ENCODE peak calls at places on chromosomes 16 and 17, in ten cellular contexts. R, F, C, B, K, I, Y, Z, O and P are unnamed samples.
A peak's percentile ranks its signal among the peaks of the same experiment; 100 is the strongest.

GRCh38 chr16:28981517-28981916 is 3.3 kb upstream of the LAT start:
- DNase-seq in R (no peak), F (no peak), C (no peak), B (no peak), K (no peak), I (peak; percentile 33), Y (peak; percentile 22), Z (peak; percentile 30), O (no peak), P (no peak)

GRCh38 chr17:850086-850827 is 68.1 kb downstream of the MRM3 start:
- DNase-seq in R (no peak), F (no peak), C (no peak), B (no peak), K (no peak), I (no peak), Y (no peak), Z (no peak), O (no peak), P (no peak)

GRCh38 chr17:36920032-36921000 is 17.0 kb upstream of the LHX1 start:
- DNase-seq in R (no peak), F (peak; percentile 26), C (no peak), B (no peak), K (peak; percentile 72), I (no peak), Y (no peak), Z (peak; percentile 89), O (no peak), P (peak; percentile 39)

GRCh38 chr16:65121870-65122723 is at the start of gene CDH11:
- DNase-seq in R (peak; percentile 60), F (peak; percentile 89), C (peak; percentile 90), B (peak; percentile 91), K (peak; percentile 83), I (peak; percentile 92), Y (peak; percentile 76), Z (no peak), O (no peak), P (peak; percentile 91)

GRCh38 chr16:87628940-87629339 is 26.6 kb downstream of the JPH3 start:
- DNase-seq in R (no peak), F (peak; percentile 3), C (no peak), B (no peak), K (no peak), I (no peak), Y (peak; percentile 47), Z (peak; percentile 85), O (no peak), P (no peak)

GRCh38 chr17:42294469-42295398 is 6.4 kb downstream of the STAT5A start:
- DNase-seq in R (no peak), F (no peak), C (no peak), B (no peak), K (no peak), I (no peak), Y (no peak), Z (no peak), O (no peak), P (no peak)

GRCh38 chr17:11412653-11413052 is 171.6 kb downstream of the SHISA6 start:
- DNase-seq in R (no peak), F (no peak), C (no peak), B (no peak), K (no peak), I (peak; percentile 20), Y (no peak), Z (no peak), O (no peak), P (no peak)

GRCh38 chr16:76768316-76768715 is 422.7 kb upstream of the MON1B start:
- DNase-seq in R (no peak), F (no peak), C (no peak), B (no peak), K (no peak), I (no peak), Y (no peak), Z (no peak), O (no peak), P (no peak)

GRCh38 chr16:15960124-15960971 is 10.9 kb downstream of the ABCC1 start:
- DNase-seq in R (no peak), F (no peak), C (no peak), B (no peak), K (no peak), I (no peak), Y (no peak), Z (no peak), O (no peak), P (no peak)

GRCh38 chr16:1036121-1036520 is 36.4 kb upstream of the SSTR5 start:
- DNase-seq in R (no peak), F (no peak), C (no peak), B (no peak), K (peak; percentile 34), I (no peak), Y (no peak), Z (no peak), O (no peak), P (no peak)

GRCh38 chr17:273994-274832 is 78.4 kb downstream of the RPH3AL start:
- DNase-seq in R (no peak), F (no peak), C (no peak), B (no peak), K (no peak), I (no peak), Y (no peak), Z (no peak), O (no peak), P (no peak)

GRCh38 chr17:20157078-20157360 is 147.9 kb downstream of the SPECC1 start:
- DNase-seq in R (no peak), F (no peak), C (no peak), B (no peak), K (no peak), I (no peak), Y (no peak), Z (no peak), O (no peak), P (no peak)

GRCh38 chr17:33164556-33164881 is 128.6 kb downstream of the ASIC2 start:
- DNase-seq in R (no peak), F (no peak), C (no peak), B (no peak), K (no peak), I (no peak), Y (no peak), Z (no peak), O (no peak), P (no peak)

GRCh38 chr16:53620476-53620875 is 83.2 kb downstream of the RPGRIP1L start:
- DNase-seq in R (no peak), F (no peak), C (no peak), B (no peak), K (no peak), I (no peak), Y (no peak), Z (no peak), O (no peak), P (no peak)

GRCh38 chr17:4049546-4049945 is 85.3 kb upstream of the ATP2A3 start:
- DNase-seq in R (no peak), F (no peak), C (no peak), B (no peak), K (peak; percentile 56), I (no peak), Y (no peak), Z (no peak), O (no peak), P (no peak)

GRCh38 chr16:53754938-53755910 is 51.3 kb downstream of the FTO start:
- DNase-seq in R (no peak), F (peak; percentile 70), C (peak; percentile 40), B (no peak), K (no peak), I (peak; percentile 42), Y (peak; percentile 83), Z (no peak), O (no peak), P (no peak)

DNA sequence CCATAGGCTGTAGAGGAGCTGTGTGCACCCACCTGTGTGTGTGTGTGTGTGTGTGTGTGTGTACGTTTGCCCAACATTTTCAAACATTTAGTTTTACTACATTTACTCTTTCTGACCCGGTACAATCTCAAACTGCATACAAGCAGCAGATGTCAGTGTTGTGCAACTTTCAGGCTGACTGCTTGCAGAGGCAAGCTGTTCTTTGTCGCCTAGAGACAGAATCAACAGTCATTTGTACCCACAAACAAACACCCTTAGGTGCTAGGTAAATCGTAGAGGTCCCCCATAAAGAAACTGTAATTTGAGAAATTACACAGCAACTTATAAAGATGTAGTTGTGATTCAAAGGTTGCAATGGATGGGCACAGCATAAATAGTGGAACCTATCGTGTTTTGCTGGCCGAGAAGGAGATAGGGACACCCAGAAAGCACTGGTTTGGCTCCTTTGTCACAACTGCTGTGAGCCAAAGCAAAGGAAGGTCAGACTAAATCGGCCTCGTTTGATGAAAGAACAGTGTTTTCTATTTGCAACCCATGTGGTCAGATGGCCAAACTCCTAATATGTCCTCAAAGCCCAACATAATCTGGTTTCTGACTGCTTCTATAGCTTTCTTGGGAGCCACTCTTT is 478.4 kb downstream of the TOX3 start:
- DNase-seq in R (no peak), F (no peak), C (no peak), B (peak; percentile 26), K (peak; percentile 51), I (peak; percentile 67), Y (peak; percentile 2), Z (no peak), O (no peak), P (peak; percentile 6)
- TF ChIP-seq CTCF in R (peak; percentile 49), F (no peak), C (no peak), B (no peak), K (no peak), I (peak; percentile 60), Y (no peak), Z (no peak), O (no peak), P (peak; percentile 10)

GRCh38 chr17:75517277-75517865 is 1.0 kb downstream of the TSEN54 start:
- DNase-seq in R (no peak), F (no peak), C (no peak), B (no peak), K (no peak), I (no peak), Y (no peak), Z (peak; percentile 81), O (no peak), P (no peak)
- H3K4me3 ChIP-seq in R (peak overlapping the region; percentile 95), F (peak overlapping the region; percentile 78), C (peak overlapping the region; percentile 94), B (peak overlapping the region; percentile 92), K (peak overlapping the region; percentile 50), I (peak overlapping the region; percentile 87), Y (peak overlapping the region; percentile 66), Z (peak overlapping the region; percentile 89), O (peak overlapping the region; percentile 95), P (peak overlapping the region; percentile 66)

DNA sequence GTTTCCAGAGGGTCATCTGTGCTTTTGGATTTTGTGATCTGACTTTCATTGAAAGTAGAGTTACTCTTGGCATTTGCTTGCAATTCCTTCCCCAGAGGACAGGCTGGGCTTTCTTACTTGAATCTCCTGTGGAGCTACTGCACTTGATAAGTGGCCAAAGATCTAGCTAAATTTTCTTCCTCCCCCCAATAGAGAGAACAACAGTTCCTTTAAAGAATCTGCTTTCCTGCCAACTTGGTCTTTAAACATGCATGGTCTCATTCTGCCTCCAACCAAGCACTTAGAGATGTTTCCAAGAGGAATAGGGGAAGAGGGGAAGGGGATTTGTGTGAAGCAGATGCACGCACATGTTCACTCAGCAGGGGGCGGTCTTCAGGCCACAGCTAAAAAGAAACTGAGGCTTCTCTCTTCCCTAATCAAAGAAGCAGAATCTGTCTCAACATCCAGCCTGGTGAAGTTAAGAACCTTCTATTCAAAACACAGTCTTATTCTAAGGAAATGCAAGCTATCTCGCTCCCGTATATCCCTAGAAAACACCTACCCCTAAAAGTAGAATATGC is 229.6 kb downstream of the ZFHX3 start:
- DNase-seq in R (no peak), F (peak; percentile 49), C (no peak), B (no peak), K (no peak), I (peak; percentile 5), Y (no peak), Z (no peak), O (no peak), P (peak; percentile 42)
- TF ChIP-seq CTCF in R (no peak), F (no peak), C (no peak), B (no peak), K (peak; percentile 28), I (peak; percentile 28), Y (peak; percentile 24), Z (no peak), O (no peak), P (peak; percentile 25)

GRCh38 chr17:78342438-78343098 is 17.3 kb downstream of the SOCS3 start:
- DNase-seq in R (peak; percentile 63), F (peak; percentile 95), C (peak; percentile 79), B (no peak), K (no peak), I (no peak), Y (peak; percentile 93), Z (peak; percentile 71), O (peak; percentile 64), P (peak; percentile 98)
- H3K4me3 ChIP-seq in R (peak overlapping the region; percentile 65), F (peak overlapping the region; percentile 49), C (peak overlapping the region; percentile 42), B (peak overlapping the region; percentile 62), K (no peak overlapping the region), I (peak overlapping the region; percentile 38), Y (peak overlapping the region; percentile 19), Z (peak overlapping the region; percentile 53), O (peak overlapping the region; percentile 77), P (no peak overlapping the region)